ENCODE peak calls at places on chromosomes 11 and 22, in six cellular contexts. J, W, M, C, T and X are unnamed samples.

GRCh38 chr11:444397-445144 is 2.8 kb upstream of the ANO9 start:
- DNase-seq in M (no peak), J (peak), T (peak), W (no peak), C (no peak), X (no peak)

GRCh38 chr11:79538775-79539174 is 97.9 kb upstream of the TENM4 start:
- DNase-seq in T (no peak), W (no peak), M (no peak), J (peak), C (no peak), X (peak)

GRCh38 chr11:18775492-18776292 is 15.9 kb downstream of the PTPN5 start:
- DNase-seq in M (peak), T (no peak), C (peak), J (peak), W (no peak), X (peak)

GRCh38 chr22:45233827-45234226 is 6.9 kb downstream of the KIAA0930 start:
- DNase-seq in W (no peak), M (no peak), J (no peak), C (no peak), T (no peak), X (no peak)

GRCh38 chr11:9144828-9145227 is 53.4 kb upstream of the SCUBE2 start:
- DNase-seq in T (peak), M (no peak), J (peak), C (no peak), W (no peak), X (no peak)

GRCh38 chr11:36729765-36730164 is 131.7 kb upstream of the RAG2 start:
- DNase-seq in C (no peak), M (no peak), J (no peak), W (no peak), T (no peak), X (no peak)

GRCh38 chr11:96397863-96398262 is 8.1 kb downstream of the JRKL start:
- DNase-seq in M (no peak), W (no peak), J (no peak), T (no peak), C (no peak), X (no peak)

GRCh38 chr11:119800619-119801018 is 71.6 kb upstream of the NECTIN1 start:
- DNase-seq in W (no peak), M (no peak), T (no peak), J (no peak), C (no peak), X (no peak)

GRCh38 chr22:33860386-33860785 is 59.9 kb downstream of the LARGE1 start:
- DNase-seq in T (no peak), W (no peak), C (no peak), J (no peak), M (no peak), X (no peak)

GRCh38 chr22:25348391-25348790 is 129.0 kb downstream of the CRYBB2 start:
- DNase-seq in W (no peak), M (no peak), J (no peak), C (no peak), T (no peak), X (peak)

GRCh38 chr11:79100093-79100704 is 340.6 kb downstream of the TENM4 start:
- DNase-seq in C (peak), J (peak), T (no peak), W (peak), M (peak), X (no peak)

GRCh38 chr22:49977578-49977977 is 17.0 kb downstream of the PIM3 start:
- DNase-seq in T (no peak), J (no peak), M (no peak), W (no peak), C (no peak), X (peak)

DNA sequence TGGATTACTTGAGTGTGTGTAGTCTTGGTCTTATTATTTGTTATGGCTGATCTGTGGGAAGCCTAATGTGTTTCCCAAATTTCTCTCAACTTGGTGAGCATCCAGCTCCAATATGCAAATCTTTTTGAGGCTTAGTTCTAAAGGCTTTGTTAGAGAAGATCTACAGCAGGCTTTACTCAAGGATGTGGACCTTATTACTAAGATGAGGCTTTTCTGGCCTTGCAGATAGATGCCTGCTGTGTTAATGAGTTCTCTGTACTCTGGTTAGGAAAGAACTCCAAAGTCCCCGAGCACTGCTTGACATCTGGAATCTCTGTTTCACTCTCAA is 24.1 kb downstream of the MYEOV start:
- DNase-seq in C (no peak), J (no peak), M (no peak), W (no peak), T (no peak), X (no peak)
- TF ChIP-seq CTCF in C (no peak), J (no peak), M (no peak), W (no peak), T (no peak), X (no peak)

DNA sequence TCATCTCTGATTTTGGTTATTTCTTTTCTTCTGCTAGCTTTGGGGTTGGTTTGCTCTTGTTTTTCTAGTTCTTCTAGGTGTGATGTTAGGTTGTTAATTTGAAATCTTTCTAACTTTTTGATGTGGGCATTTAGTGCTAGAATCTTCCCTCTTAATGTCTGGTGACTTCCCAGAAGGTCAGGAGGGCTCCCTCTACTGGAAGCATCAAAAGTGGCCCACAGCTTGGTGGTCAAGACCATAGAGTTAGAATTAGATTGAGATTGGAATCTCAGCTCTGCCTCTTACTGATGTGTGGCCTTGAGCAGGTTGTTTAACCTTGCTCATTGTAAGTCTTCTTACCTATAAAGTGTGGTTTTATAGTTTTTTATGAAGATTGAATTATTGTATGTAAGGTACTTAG is 99.3 kb downstream of the FDX1 start:
- DNase-seq in J (peak), T (no peak), M (no peak), W (no peak), C (no peak), X (no peak)
- TF ChIP-seq CTCF in J (no peak), T (no peak), M (peak), W (no peak), C (peak), X (no peak)

DNA sequence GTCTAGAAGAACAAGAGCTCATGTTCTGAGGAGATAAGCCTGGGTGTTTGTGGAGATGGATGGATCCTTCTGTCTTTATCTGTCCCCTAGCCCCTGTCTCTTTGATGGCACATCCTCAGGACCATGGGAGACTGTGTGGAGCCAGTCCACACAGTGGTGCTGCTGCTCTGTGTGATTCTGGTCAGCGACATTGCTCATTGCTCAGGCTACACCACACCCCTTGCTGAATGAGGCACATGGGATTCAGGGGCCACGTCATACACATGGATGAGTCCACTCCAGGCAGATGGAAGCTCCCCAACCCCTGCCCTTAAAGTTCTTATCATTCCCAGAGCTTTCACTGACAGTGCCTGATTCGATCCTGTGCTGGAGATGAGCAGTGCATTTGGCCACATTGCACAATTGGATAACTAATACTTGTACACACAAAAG is 222.2 kb downstream of the NAV2 start:
- DNase-seq in J (peak), T (no peak), C (no peak), M (no peak), W (peak), X (no peak)
- TF ChIP-seq CTCF in J (no peak), T (no peak), C (no peak), M (no peak), W (no peak), X (no peak)

GRCh38 chr22:20083157-20083890 is 3.3 kb downstream of the DGCR8 start:
- DNase-seq in C (no peak), W (no peak), M (no peak), J (no peak), T (no peak), X (no peak)

GRCh38 chr22:20083891-20084546 is 4.0 kb downstream of the DGCR8 start:
- DNase-seq in J (no peak), M (no peak), W (no peak), C (no peak), T (no peak), X (no peak)

GRCh38 chr22:20085651-20086050 is 5.6 kb downstream of the DGCR8 start:
- DNase-seq in W (no peak), J (no peak), T (no peak), M (no peak), C (no peak), X (no peak)

GRCh38 chr22:20086101-20086599 is 6.1 kb downstream of the DGCR8 start:
- DNase-seq in J (no peak), M (no peak), T (no peak), W (no peak), C (no peak), X (no peak)

DNA sequence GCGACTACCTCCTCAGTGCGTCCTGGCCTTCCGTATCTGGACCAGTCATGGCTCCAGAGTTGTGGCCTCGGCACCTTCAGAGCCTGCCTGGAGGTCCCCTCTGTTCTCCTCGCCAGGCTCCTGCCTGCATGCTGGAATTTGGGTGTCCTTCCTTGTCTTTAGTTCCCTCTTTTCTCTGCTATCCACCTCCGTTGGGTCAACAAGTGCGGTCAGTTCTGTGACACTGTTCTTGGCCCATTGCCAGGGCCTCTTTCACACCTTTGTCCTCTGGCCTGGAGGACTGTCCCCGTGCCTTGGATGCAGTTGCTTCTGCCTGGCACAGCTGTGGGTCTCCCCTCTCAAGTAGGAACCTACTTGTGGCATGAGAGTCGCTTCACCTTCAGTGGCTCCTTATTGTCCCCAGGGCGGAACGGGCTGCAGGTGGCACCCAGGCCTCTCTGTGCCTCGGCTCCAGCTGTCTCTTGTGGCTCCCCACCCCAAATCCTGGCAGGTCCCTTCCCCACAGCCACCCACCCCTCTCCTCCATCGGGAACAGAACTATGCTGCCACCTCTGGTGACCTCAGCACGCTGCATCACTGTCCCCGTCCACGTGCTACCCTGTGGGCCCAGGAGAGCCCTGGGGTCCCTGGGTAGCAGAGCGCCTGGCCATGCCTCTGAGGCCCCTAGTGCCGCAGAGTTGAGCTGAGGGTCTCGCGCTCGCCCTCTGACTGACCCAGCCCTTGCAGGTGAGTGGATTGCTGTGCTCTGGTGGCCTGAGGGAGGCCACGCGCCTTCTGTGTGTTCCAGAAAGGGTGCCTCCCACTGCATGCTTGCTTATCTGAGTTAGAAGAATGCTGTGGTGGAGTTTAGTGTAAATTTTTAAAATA is 4.7 kb downstream of the DGCR8 start:
- DNase-seq in C (peak), M (no peak), J (no peak), W (no peak), T (no peak), X (no peak)
- TF ChIP-seq CTCF in C (peak), M (peak), J (peak), W (no peak), T (peak), X (no peak)

GRCh38 chr22:36528336-36528735 is 630 bp downstream of the EIF3D start:
- DNase-seq in W (no peak), T (no peak), C (no peak), J (no peak), M (no peak), X (no peak)

GRCh38 chr22:36532466-36532865 is 3.5 kb upstream of the EIF3D start:
- DNase-seq in W (no peak), J (no peak), C (no peak), M (no peak), T (no peak), X (no peak)

DNA sequence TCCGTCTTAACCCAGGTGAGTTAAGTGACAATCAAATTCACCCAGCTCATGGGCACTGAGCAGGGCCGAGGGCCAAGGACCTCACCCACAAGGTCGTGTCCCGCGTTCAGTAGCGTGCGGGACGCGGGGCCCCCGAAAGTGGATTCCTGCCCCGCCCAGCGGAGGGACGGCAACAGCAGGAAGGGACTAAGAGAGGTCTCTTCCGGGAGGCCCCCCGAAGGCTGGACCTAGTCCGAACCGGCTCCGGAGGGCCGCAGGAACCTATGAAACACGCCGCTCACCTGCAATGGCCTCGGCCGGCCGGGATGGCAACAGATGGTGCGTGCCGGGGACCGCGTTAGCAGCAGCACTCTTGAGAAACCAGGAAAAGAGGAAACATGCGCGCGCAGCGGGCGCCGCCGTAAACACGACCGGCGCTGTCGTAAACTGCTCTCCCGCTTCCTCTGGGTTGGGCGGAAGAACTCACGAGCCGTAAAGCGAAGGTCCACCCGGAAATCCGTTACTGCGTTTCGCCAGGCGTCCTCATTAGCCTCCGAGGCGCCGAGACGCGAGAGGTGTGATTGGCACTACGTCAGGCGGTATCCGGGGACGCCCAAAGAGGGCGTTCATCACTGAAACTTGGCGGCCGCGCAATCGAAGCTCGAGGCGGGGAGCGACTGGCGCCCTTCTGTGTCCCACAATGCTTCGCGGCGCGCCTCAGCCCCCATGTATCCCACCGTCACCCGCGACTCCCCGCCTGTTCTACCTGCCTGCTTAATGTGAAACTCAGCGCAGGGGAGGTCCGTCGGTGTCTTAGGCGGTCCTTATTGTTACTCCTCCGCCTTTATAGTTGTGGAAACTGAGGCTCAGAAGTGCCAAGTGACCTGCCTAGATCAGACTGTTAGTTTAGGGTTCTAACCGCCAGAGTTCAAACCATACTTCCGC is at the start of gene EIF3D:
- DNase-seq in W (peak), J (peak), C (peak), M (peak), T (peak), X (peak)
- TF ChIP-seq CTCF in W (no peak), J (no peak), C (no peak), M (no peak), T (peak), X (no peak)

DNA sequence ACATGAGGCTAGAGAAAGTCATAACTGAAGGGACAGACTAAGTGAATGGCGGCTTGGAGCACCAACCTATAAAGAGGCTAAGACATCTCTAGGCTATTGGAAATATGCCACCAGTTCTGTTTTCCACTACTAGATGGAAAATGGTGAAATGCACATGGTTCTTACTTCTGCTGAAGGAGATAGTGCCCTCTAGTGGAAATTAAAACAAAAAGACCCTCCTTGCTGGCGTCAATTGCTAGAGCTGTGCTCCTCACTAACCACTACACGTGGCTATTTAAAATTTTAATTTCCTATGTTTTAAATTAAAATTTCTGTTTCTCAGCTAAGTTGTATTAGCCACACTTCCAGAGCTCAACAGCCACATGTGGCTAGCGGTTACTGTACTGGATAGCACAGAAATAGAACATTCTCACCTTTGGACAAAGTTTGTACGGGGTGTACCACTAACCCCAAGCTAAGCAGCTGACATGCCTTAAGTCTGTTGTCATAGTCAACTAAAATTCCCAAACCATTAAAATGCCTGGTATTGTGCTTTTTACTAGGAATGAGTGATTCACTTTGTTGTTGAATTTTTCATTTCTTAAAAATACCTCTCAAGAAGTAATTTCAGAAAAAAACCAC is 34.1 kb upstream of the CALCA start:
- DNase-seq in T (no peak), J (peak), M (no peak), C (peak), W (no peak), X (no peak)
- TF ChIP-seq CTCF in T (no peak), J (peak), M (peak), C (peak), W (no peak), X (no peak)

GRCh38 chr11:67119577-67120391 is 721 bp downstream of the KDM2A start:
- DNase-seq in W (no peak), J (peak), T (no peak), M (peak), C (no peak), X (peak)
- TF ChIP-seq CTCF in W (no peak), J (no peak), T (no peak), M (no peak), C (no peak), X (no peak)